ENCODE peak calls at places on chromosomes 2 and 18, in four cellular contexts. One of them, this sample, is unnamed. For H3K4me1, the result is how much of the 10 kb centered on the place peaks cover.

GRCh38 chr2:32383858-32384257 is 27.0 kb downstream of the BIRC6 start:
- DNase-seq in A549: no peak
- DNase-seq in adrenal gland: no peak
- DNase-seq in CD4-positive, alpha-beta memory T cell: no peak
- DNase-seq in this sample: no peak

GRCh38 chr2:13652531-13653313 is 936.0 kb downstream of the TRIB2 start:
- DNase-seq in A549: no peak
- DNase-seq in adrenal gland: no peak
- DNase-seq in CD4-positive, alpha-beta memory T cell: no peak
- DNase-seq in this sample: peak

GRCh38 chr2:28224648-28225471 is 167.8 kb upstream of the FOSL2 start:
- DNase-seq in A549: no peak
- DNase-seq in adrenal gland: no peak
- DNase-seq in CD4-positive, alpha-beta memory T cell: no peak
- DNase-seq in this sample: no peak

GRCh38 chr2:88187927-88188326 is 17.8 kb downstream of the THNSL2 start:
- DNase-seq in A549: peak
- DNase-seq in adrenal gland: no peak
- DNase-seq in CD4-positive, alpha-beta memory T cell: no peak
- DNase-seq in this sample: peak

GRCh38 chr2:21841341-21841740 is 717.6 kb downstream of the TDRD15 start:
- DNase-seq in A549: no peak
- DNase-seq in adrenal gland: no peak
- DNase-seq in CD4-positive, alpha-beta memory T cell: no peak
- DNase-seq in this sample: no peak

GRCh38 chr2:120305296-120305695 is 40.6 kb upstream of the INHBB start:
- DNase-seq in A549: peak
- DNase-seq in adrenal gland: no peak
- DNase-seq in CD4-positive, alpha-beta memory T cell: no peak
- DNase-seq in this sample: peak

GRCh38 chr2:171893196-171893823 is 734 bp downstream of the SLC25A12 start:
- DNase-seq in A549: no peak
- DNase-seq in adrenal gland: no peak
- DNase-seq in CD4-positive, alpha-beta memory T cell: no peak
- DNase-seq in this sample: no peak

GRCh38 chr2:113965644-113966043 is 75.8 kb downstream of the ACTR3 start:
- DNase-seq in A549: peak
- DNase-seq in adrenal gland: no peak
- DNase-seq in CD4-positive, alpha-beta memory T cell: peak
- DNase-seq in this sample: no peak

GRCh38 chr2:72813841-72814240 is 12.0 kb downstream of the EXOC6B start:
- DNase-seq in A549: no peak
- DNase-seq in adrenal gland: no peak
- DNase-seq in CD4-positive, alpha-beta memory T cell: no peak
- DNase-seq in this sample: no peak

GRCh38 chr18:23259701-23260661 is 124.7 kb downstream of the CABLES1 start:
- DNase-seq in A549: no peak
- DNase-seq in adrenal gland: peak
- DNase-seq in CD4-positive, alpha-beta memory T cell: no peak
- DNase-seq in this sample: peak

GRCh38 chr2:133949595-133949994 is 304.3 kb upstream of the MGAT5 start:
- DNase-seq in A549: no peak
- DNase-seq in adrenal gland: no peak
- DNase-seq in CD4-positive, alpha-beta memory T cell: no peak
- DNase-seq in this sample: no peak

GRCh38 chr2:177667626-177668025 is 275.1 kb downstream of the AGPS start:
- DNase-seq in A549: peak
- DNase-seq in adrenal gland: peak
- DNase-seq in CD4-positive, alpha-beta memory T cell: no peak
- DNase-seq in this sample: peak

GRCh38 chr2:1593371-1594205 is 150.7 kb downstream of the PXDN start:
- DNase-seq in A549: peak
- DNase-seq in adrenal gland: no peak
- DNase-seq in CD4-positive, alpha-beta memory T cell: no peak
- DNase-seq in this sample: peak

GRCh38 chr2:10026940-10027569 is 16.3 kb upstream of the KLF11 start:
- DNase-seq in A549: no peak
- DNase-seq in adrenal gland: no peak
- DNase-seq in CD4-positive, alpha-beta memory T cell: no peak
- DNase-seq in this sample: no peak

GRCh38 chr2:108931372-108931771 is 57.6 kb downstream of the EDAR start:
- DNase-seq in A549: no peak
- DNase-seq in adrenal gland: no peak
- DNase-seq in CD4-positive, alpha-beta memory T cell: no peak
- DNase-seq in this sample: no peak

GRCh38 chr2:74566423-74567085 is 12.0 kb downstream of the DOK1 start:
- DNase-seq in A549: no peak
- DNase-seq in adrenal gland: no peak
- DNase-seq in CD4-positive, alpha-beta memory T cell: no peak
- DNase-seq in this sample: no peak

GRCh38 chr18:55634545-55634944 is 46.6 kb upstream of the TCF4 start:
- DNase-seq in A549: no peak
- DNase-seq in adrenal gland: no peak
- DNase-seq in CD4-positive, alpha-beta memory T cell: no peak
- DNase-seq in this sample: no peak

GRCh38 chr2:44616616-44617266 is 255.0 kb downstream of the CAMKMT start:
- DNase-seq in A549: no peak
- DNase-seq in adrenal gland: no peak
- DNase-seq in CD4-positive, alpha-beta memory T cell: peak
- DNase-seq in this sample: no peak

GRCh38 chr2:130371723-130372054 is 15.8 kb downstream of the PTPN18 start:
- DNase-seq in A549: peak
- DNase-seq in adrenal gland: peak
- DNase-seq in CD4-positive, alpha-beta memory T cell: no peak
- DNase-seq in this sample: no peak

GRCh38 chr18:76167440-76167839 is 327.6 kb downstream of the ZNF516 start:
- DNase-seq in A549: no peak
- DNase-seq in adrenal gland: no peak
- DNase-seq in CD4-positive, alpha-beta memory T cell: no peak
- DNase-seq in this sample: no peak

GRCh38 chr2:37641582-37642111 is 29.8 kb downstream of the CDC42EP3 start:
- DNase-seq in A549: no peak
- DNase-seq in adrenal gland: no peak
- DNase-seq in CD4-positive, alpha-beta memory T cell: no peak
- DNase-seq in this sample: peak

GRCh38 chr2:137838255-137839092 is 125.8 kb upstream of the HNMT start:
- DNase-seq in A549: peak
- DNase-seq in adrenal gland: no peak
- DNase-seq in CD4-positive, alpha-beta memory T cell: peak
- DNase-seq in this sample: no peak

GRCh38 chr18:24878289-24878688 is 417.9 kb downstream of the HRH4 start:
- DNase-seq in A549: peak
- DNase-seq in adrenal gland: peak
- DNase-seq in CD4-positive, alpha-beta memory T cell: no peak
- DNase-seq in this sample: no peak

GRCh38 chr2:121242175-121242875 is 42.7 kb downstream of the TFCP2L1 start:
- DNase-seq in A549: no peak
- DNase-seq in adrenal gland: no peak
- DNase-seq in CD4-positive, alpha-beta memory T cell: no peak
- DNase-seq in this sample: peak

GRCh38 chr2:109178974-109179373 is 50.0 kb downstream of the SH3RF3 start:
- DNase-seq in A549: no peak
- DNase-seq in adrenal gland: no peak
- DNase-seq in CD4-positive, alpha-beta memory T cell: no peak
- DNase-seq in this sample: no peak

GRCh38 chr2:241894056-241894641 is 24.6 kb downstream of the RTP5 start:
- DNase-seq in A549: no peak
- DNase-seq in adrenal gland: peak
- DNase-seq in CD4-positive, alpha-beta memory T cell: no peak
- DNase-seq in this sample: no peak

GRCh38 chr2:241895427-241895731 is 25.9 kb downstream of the RTP5 start:
- DNase-seq in A549: no peak
- DNase-seq in adrenal gland: no peak
- DNase-seq in CD4-positive, alpha-beta memory T cell: no peak
- DNase-seq in this sample: no peak

GRCh38 chr2:241895732-241896641 is 26.5 kb downstream of the RTP5 start:
- DNase-seq in A549: peak
- DNase-seq in adrenal gland: peak
- DNase-seq in CD4-positive, alpha-beta memory T cell: no peak
- DNase-seq in this sample: no peak

GRCh38 chr2:241893265-241893664 is 23.7 kb downstream of the RTP5 start:
- DNase-seq in A549: no peak
- DNase-seq in adrenal gland: peak
- DNase-seq in CD4-positive, alpha-beta memory T cell: no peak
- DNase-seq in this sample: no peak

DNA sequence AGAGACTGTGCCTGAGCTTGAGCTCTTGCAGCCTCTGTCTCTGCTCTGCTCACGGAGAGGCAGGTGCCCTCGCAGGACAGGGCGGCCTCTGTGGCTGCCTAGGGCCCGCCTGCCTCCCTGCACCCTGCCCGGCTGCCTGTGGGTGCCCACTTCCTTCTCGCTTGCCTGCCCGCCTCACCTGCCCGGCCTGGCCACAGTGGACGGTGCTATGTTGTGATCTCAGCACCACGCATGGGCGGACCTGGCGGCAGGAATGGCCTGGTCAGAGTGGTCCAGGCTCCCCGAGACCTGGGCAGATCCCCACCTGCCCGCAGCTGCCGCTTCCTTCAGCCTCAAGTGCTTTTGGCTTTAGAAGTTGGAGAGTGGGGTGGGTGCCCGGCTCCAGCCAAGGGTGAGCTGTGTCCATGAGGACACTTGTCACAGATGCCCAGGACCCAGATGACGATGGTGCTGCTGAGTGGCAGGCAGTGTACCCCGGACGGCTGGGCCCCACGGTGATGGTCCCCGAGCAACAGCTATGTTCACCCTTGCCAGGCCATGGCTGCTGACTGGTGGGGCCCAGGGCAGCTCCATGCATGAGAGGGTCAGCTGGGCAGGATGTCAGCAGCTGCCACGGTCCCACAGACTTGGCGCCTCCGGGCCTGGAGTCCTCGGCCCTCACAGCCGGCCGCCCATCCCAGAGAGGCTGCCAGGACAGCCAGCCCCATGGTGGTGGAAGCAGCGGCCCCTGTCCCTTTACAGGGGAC is 25.3 kb downstream of the RTP5 start:
- DNase-seq in A549: no peak
- DNase-seq in adrenal gland: peak
- DNase-seq in CD4-positive, alpha-beta memory T cell: no peak
- DNase-seq in this sample: no peak
- H3K4me3 ChIP-seq in A549: no peak
- H3K4me3 ChIP-seq in adrenal gland: no peak
- H3K4me3 ChIP-seq in CD4-positive, alpha-beta memory T cell: no peak
- H3K4me3 ChIP-seq in this sample: no peak

GRCh38 chr2:167294775-167295140 is 406.5 kb downstream of the XIRP2 start:
- DNase-seq in A549: no peak
- DNase-seq in adrenal gland: no peak
- DNase-seq in CD4-positive, alpha-beta memory T cell: no peak
- DNase-seq in this sample: no peak
- H3K4me1 ChIP-seq in A549: under half
- H3K4me1 ChIP-seq in adrenal gland: under half
- H3K4me1 ChIP-seq in CD4-positive, alpha-beta memory T cell: under half
- H3K4me1 ChIP-seq in this sample: under half

GRCh38 chr2:95578529-95578928 is 13.3 kb upstream of the TRIM43 start:
- DNase-seq in A549: no peak
- DNase-seq in adrenal gland: no peak
- DNase-seq in CD4-positive, alpha-beta memory T cell: no peak
- DNase-seq in this sample: no peak

GRCh38 chr2:95573866-95574265 is 17.9 kb upstream of the TRIM43 start:
- DNase-seq in A549: no peak
- DNase-seq in adrenal gland: no peak
- DNase-seq in CD4-positive, alpha-beta memory T cell: no peak
- DNase-seq in this sample: no peak

GRCh38 chr2:95575857-95576256 is 15.9 kb upstream of the TRIM43 start:
- DNase-seq in A549: no peak
- DNase-seq in adrenal gland: no peak
- DNase-seq in CD4-positive, alpha-beta memory T cell: no peak
- DNase-seq in this sample: no peak

GRCh38 chr2:95569170-95569569 is 22.6 kb upstream of the TRIM43 start:
- DNase-seq in A549: no peak
- DNase-seq in adrenal gland: no peak
- DNase-seq in CD4-positive, alpha-beta memory T cell: no peak
- DNase-seq in this sample: no peak

GRCh38 chr2:95574506-95574905 is 17.3 kb upstream of the TRIM43 start:
- DNase-seq in A549: no peak
- DNase-seq in adrenal gland: no peak
- DNase-seq in CD4-positive, alpha-beta memory T cell: no peak
- DNase-seq in this sample: no peak
- H3K4me3 ChIP-seq in A549: no peak
- H3K4me3 ChIP-seq in adrenal gland: no peak
- H3K4me3 ChIP-seq in CD4-positive, alpha-beta memory T cell: no peak
- H3K4me3 ChIP-seq in this sample: no peak

GRCh38 chr18:13369756-13370510 is 151.4 kb downstream of the LDLRAD4 start:
- DNase-seq in A549: peak
- DNase-seq in adrenal gland: no peak
- DNase-seq in CD4-positive, alpha-beta memory T cell: no peak
- DNase-seq in this sample: peak

GRCh38 chr18:13369353-13369752 is 150.8 kb downstream of the LDLRAD4 start:
- DNase-seq in A549: no peak
- DNase-seq in adrenal gland: no peak
- DNase-seq in CD4-positive, alpha-beta memory T cell: no peak
- DNase-seq in this sample: no peak

GRCh38 chr18:13366541-13366940 is 148.0 kb downstream of the LDLRAD4 start:
- DNase-seq in A549: no peak
- DNase-seq in adrenal gland: no peak
- DNase-seq in CD4-positive, alpha-beta memory T cell: no peak
- DNase-seq in this sample: no peak

GRCh38 chr18:13366977-13367892 is 148.7 kb downstream of the LDLRAD4 start:
- DNase-seq in A549: no peak
- DNase-seq in adrenal gland: no peak
- DNase-seq in CD4-positive, alpha-beta memory T cell: no peak
- DNase-seq in this sample: no peak

DNA sequence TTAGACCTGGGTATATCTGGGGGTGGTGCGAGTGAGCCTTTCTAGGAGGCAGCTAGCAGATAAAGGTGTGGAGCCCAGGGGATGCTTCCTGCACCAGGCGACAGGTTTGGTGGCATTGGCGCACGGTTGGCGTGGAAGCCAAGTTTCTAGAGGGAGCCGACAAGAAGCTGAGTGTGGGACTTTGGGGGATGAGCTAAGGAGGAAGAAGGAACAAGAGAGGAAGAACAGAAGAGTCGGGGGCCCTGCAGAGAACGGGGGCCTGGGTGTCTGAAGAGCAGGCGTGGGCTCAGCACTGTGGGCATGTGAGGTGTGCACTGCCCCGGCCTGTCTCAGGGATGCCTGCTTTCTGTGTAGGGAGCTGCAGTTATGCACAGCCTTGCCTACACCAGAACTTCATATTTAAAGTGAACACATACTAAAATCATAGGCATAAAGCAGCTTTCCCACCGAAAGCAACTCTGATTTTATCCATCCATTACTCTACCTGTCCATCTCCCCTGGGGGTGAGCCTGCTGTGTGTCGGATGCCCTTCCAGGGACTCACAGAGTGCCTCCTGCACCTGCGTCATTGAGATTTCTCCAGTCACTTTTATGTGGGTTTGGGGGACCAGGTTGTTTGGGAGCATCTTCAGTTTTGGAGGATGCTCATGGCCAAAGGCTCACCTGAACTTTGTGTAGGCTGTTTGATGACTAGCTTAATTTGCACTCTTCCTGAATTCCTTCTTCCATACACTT is 149.7 kb downstream of the LDLRAD4 start:
- DNase-seq in A549: no peak
- DNase-seq in adrenal gland: no peak
- DNase-seq in CD4-positive, alpha-beta memory T cell: no peak
- DNase-seq in this sample: no peak
- H3K4me1 ChIP-seq in A549: under half
- H3K4me1 ChIP-seq in adrenal gland: under half
- H3K4me1 ChIP-seq in CD4-positive, alpha-beta memory T cell: under half
- H3K4me1 ChIP-seq in this sample: under half